ENCODE peak calls at places on chromosomes 2 and 18, in five cellular contexts. P is K562, R is sigmoid colon, C is transverse colon, L is stomach. K is an unnamed sample.
A peak's percentile ranks its signal among the peaks of the same experiment; 100 is the strongest.

GRCh38 chr18:79476918-79477685 is 81.4 kb downstream of the NFATC1 start:
- DNase-seq in L (no peak), P (no peak), C (no peak), R (peak; percentile 39), K (no peak)

GRCh38 chr18:44458777-44459176 is 221.9 kb upstream of the SETBP1 start:
- DNase-seq in L (no peak), R (no peak), C (no peak), P (no peak), K (no peak)

GRCh38 chr18:40035951-40036350 is 1919.1 kb upstream of the PIK3C3 start:
- DNase-seq in P (no peak), C (no peak), L (no peak), R (no peak), K (no peak)

GRCh38 chr18:2906522-2907458 is 60.0 kb downstream of the EMILIN2 start:
- DNase-seq in L (no peak), P (peak; percentile 47), R (no peak), C (peak; percentile 70), K (no peak)

GRCh38 chr2:230695551-230695950 is 17.1 kb upstream of the CAB39 start:
- DNase-seq in R (no peak), L (no peak), P (no peak), C (no peak), K (no peak)

GRCh38 chr2:212845941-212846340 is 305.5 kb downstream of the IKZF2 start:
- DNase-seq in P (no peak), C (no peak), L (no peak), R (no peak), K (no peak)

GRCh38 chr2:75483878-75484277 is 76.9 kb downstream of the EVA1A start:
- DNase-seq in L (no peak), P (no peak), R (no peak), C (no peak), K (no peak)

GRCh38 chr18:36572135-36572856 is 256.5 kb downstream of the TPGS2 start:
- DNase-seq in L (no peak), R (no peak), P (peak; percentile 57), C (peak; percentile 28), K (peak; percentile 92)

GRCh38 chr18:9869713-9870430 is 15.9 kb upstream of the TXNDC2 start:
- DNase-seq in C (peak; percentile 28), R (no peak), P (peak; percentile 97), L (no peak), K (no peak)

GRCh38 chr2:69572640-69573039 is 70.9 kb downstream of the AAK1 start:
- DNase-seq in R (no peak), L (no peak), P (no peak), C (no peak), K (no peak)

GRCh38 chr2:133843091-133843490 is 274.8 kb upstream of the NCKAP5 start:
- DNase-seq in C (no peak), P (no peak), L (no peak), R (no peak), K (no peak)

GRCh38 chr2:84924173-84925106 is 19.0 kb downstream of the TMSB10 start:
- DNase-seq in P (peak; percentile 56), R (peak; percentile 36), L (peak; percentile 33), C (peak; percentile 62), K (no peak)

GRCh38 chr2:134336352-134336751 is 82.5 kb downstream of the MGAT5 start:
- DNase-seq in C (no peak), P (no peak), L (no peak), R (no peak), K (no peak)

DNA sequence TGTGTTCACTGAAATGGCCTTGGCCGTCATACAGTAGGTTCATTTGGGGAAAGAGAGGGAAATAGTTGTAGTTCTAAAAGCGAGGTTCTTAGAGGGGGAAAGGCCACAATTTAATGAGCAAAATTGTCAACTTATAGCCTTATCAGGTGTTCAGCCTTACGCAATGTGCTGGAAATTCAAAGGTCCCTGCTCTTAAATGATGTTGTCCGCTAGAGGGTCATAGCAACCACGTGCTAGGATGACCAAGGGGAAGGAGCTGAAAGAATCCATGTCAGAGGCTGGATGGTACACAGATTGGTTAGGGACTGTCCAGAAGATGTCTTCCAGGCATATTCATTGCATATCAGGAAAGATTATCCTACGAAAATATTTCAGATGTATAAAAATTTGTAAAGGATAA is 282.3 kb upstream of the MEX3C start:
- DNase-seq in P (peak; percentile 2), L (no peak), R (no peak), C (no peak), K (peak; percentile 31)
- TF ChIP-seq POLR2AphosphoS5 in P (no peak), L (no peak), R (no peak), C (no peak), K (no peak)

GRCh38 chr18:74541703-74542555 is 7.6 kb downstream of the CNDP1 start:
- DNase-seq in R (no peak), C (peak; percentile 48), L (peak; percentile 73), P (no peak), K (no peak)
- TF ChIP-seq EP300 in R (no peak), C (no peak), L (no peak), P (no peak), K (no peak)

DNA sequence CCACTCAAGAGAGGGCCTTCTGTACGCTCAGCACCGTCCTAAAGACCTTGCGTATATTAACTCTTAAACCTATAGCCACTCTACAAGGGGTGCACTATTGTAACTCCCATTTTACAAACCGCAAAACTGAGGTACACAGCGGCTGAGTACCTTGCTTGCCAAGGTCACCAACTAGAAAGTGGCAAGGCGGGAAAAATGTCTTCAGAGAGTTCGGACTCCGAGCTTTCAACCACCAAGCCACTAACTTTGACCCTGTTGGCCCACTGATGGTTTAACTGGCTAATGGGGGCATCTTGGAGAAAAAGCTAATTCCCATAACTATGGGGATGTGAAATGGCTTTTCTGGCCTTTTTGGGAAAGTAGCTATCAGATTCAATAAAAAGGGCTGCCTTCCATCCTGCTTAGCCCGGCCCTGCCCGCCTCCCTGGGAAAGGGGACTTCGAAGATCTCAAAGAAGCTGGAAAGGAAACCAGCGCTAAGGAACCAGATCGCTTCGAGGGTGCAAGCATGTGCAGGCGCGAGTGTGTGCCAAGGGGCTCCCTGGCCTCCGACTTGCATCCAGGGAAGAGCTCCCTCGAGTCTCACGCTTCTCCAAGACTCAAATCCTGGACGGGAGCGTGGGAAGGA is 2.4 kb upstream of the SP5 start:
- DNase-seq in C (no peak), L (no peak), R (no peak), P (no peak), K (no peak)
- H3K27me3 ChIP-seq in C (peaks cover 97% of the 10 kb centered on the region), L (peaks cover 98% of the 10 kb centered on the region), R (peaks cover 58% of the 10 kb centered on the region), P (no peaks in the 10 kb centered on the region), K (peaks cover 11% of the 10 kb centered on the region)

DNA sequence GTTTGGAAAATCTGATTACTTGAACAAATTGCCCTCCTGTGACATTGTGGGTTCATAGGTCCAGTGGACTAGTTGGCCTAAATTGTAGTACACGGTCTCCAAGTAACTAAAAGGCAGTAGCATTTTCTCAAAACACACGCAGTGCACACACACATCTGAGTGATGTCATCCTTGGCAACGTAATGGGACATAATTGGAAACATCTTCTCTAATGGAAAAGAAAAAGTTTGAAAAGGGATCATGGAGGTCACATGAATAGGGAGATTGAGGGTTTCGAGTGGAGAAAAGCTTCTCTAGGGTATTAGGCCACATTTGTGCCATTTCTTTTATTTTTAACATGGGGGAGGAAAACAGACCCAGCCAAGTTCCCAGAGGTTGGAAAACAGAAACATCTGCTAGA is 93.3 kb downstream of the MAP4K4 start:
- DNase-seq in L (no peak), R (no peak), C (no peak), P (no peak), K (no peak)
- TF ChIP-seq POLR2AphosphoS5 in L (no peak), R (peak; percentile 25), C (peak; percentile 10), P (no peak), K (peak; percentile 42)

DNA sequence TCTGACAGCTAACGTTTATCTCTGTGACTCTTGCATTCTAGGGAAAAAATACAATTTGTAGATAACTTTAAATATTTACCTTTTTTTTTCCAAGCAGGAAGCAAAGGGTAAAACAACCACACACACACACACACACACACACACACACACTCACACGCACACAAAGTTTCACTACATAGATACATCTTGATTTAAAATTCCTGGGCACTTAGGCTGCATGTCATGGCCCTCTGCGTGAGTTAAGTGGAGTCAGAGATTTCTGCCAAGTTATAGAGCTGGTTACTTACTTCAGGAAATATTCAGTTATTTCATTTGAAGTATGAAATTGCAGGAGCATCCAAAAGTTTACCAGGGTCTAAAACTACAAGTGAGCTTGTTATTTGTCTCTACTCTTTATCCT is 612.0 kb downstream of the IRS1 start:
- DNase-seq in L (no peak), P (no peak), C (no peak), R (no peak), K (no peak)
- TF ChIP-seq EP300 in L (no peak), P (no peak), C (no peak), R (no peak), K (no peak)

DNA sequence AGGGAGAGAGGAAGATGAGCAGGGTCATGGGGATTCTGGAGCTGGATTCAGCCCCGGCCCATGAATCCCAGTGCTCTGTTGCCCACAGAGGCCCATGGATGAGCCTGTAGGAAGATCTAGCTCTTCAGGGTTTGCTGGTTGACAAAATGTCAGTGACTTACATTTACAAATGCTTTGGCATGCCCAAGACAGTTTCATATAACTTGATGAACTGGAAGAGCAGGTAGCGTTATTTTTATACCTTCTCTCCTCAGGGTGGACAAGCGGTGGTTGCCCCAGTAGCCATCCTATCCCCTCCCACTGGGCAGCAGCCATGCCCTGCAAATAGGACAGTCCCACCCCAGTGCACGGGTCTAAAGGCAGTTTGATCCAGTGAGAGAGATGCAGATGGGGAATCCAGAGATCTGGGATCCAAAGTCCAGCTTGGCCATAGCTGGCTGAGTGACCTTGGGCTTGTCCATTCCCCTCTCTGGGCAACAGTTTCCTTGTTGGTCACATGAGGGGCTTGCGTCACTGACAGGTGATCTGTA is 21.5 kb upstream of the KCNK3 start:
- DNase-seq in L (no peak), P (no peak), R (peak; percentile 55), C (no peak), K (no peak)
- H3K27me3 ChIP-seq in L (peaks cover 64% of the 10 kb centered on the region), P (peaks cover 10% of the 10 kb centered on the region), R (no peaks in the 10 kb centered on the region), C (peaks cover 8% of the 10 kb centered on the region), K (no peaks in the 10 kb centered on the region)

GRCh38 chr2:200308421-200309295 is 2.2 kb downstream of the SPATS2L start:
- DNase-seq in L (no peak), P (no peak), R (no peak), C (no peak), K (no peak)
- TF ChIP-seq POLR2AphosphoS5 in L (no peak), P (no peak), R (no peak), C (no peak), K (no peak)

DNA sequence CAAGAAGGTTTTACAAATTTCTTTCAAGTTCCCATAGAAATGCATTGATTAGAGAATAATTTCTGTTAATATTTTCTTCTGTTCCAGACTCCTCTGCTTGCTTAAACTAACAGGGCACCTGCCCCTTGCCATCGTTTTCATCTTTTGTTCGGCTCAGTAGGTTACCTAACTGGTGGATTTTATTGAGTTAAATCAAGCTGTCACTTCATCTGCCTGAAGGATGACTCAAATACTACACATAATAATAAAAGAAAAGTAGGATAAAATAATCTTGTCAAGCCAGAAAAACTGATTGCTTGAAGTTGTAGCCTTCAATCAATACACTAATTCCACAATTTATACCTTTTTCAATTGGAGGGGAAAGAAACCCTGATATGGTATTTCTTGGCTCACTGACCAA is 234.0 kb downstream of the NR4A2 start:
- DNase-seq in P (no peak), R (no peak), L (no peak), C (no peak), K (no peak)
- TF ChIP-seq EP300 in P (no peak), R (no peak), L (no peak), C (no peak), K (no peak)

DNA sequence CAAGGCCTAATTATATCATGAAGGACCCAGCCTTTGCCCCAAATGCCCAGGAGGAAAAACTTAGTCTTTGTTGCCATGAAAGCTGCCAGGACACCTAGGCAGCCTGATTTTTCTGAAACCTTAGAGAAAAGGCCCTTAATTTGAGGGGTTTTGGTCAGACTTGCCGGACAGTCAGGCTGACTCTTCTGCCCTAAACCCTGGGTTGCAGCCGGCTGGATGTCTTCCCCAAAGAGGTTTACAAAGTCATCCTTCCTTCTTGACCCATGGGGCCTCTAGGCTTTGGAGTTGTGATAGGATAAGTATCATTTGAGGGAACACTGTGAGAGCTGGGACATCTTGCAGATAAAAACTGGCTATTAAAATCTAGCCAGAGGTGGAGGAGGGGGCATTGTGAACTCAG is 2.4 kb upstream of the HOXD1 start:
- DNase-seq in C (no peak), P (no peak), R (no peak), L (no peak), K (peak; percentile 88)
- H3K27me3 ChIP-seq in C (peaks cover 44% of the 10 kb centered on the region), P (peaks cover 41% of the 10 kb centered on the region), R (peaks cover 39% of the 10 kb centered on the region), L (peaks cover 100% of the 10 kb centered on the region), K (peaks cover 30% of the 10 kb centered on the region)